ENCODE peak calls at places on chromosomes 7 and 10, in ten cellular contexts. H is endothelial cell; G is tibial artery; V is hypothalamus; C is stimulated activated CD8-positive, alpha-beta memory T cell treated with anti-CD3 and anti-CD28 coated beads, Interleukin-15, amount 100 ng/mL, for 24 hours; O is CD4-positive, alpha-beta memory T cell; W is NCI-H1105; R is A673; Y is NCI-H774; K is HTR-8/SVneo. E is an unnamed sample.

GRCh38 chr10:61628875-61629513 is 33.7 kb upstream of the CABCOCO1 start:
- DNase-seq in H (no peak), G (no peak), V (no peak), C (no peak), O (no peak), W (no peak), R (peak; percentile 57), Y (no peak), K (peak; percentile 60), E (no peak)

GRCh38 chr10:14549496-14549895 is 218.8 kb upstream of the FRMD4A start:
- DNase-seq in H (no peak), G (no peak), V (no peak), C (no peak), O (no peak), W (no peak), R (no peak), Y (no peak), K (no peak), E (no peak)

GRCh38 chr10:44390585-44391072 is 5.7 kb upstream of the CXCL12 start:
- DNase-seq in H (no peak), G (peak; percentile 59), V (no peak), C (no peak), O (no peak), W (no peak), R (no peak), Y (no peak), K (peak; percentile 21), E (no peak)

GRCh38 chr7:27961255-27961654 is 219.3 kb downstream of the JAZF1 start:
- DNase-seq in H (no peak), G (no peak), V (no peak), C (no peak), O (no peak), W (no peak), R (peak; percentile 13), Y (no peak), K (peak; percentile 65), E (peak; percentile 47)

GRCh38 chr7:78198756-78199155 is 400.2 kb downstream of the PHTF2 start:
- DNase-seq in H (no peak), G (no peak), V (no peak), C (no peak), O (no peak), W (no peak), R (no peak), Y (no peak), K (no peak), E (no peak)

GRCh38 chr10:21757601-21757901 is 223.5 kb downstream of the MLLT10 start:
- DNase-seq in H (no peak), G (no peak), V (no peak), C (no peak), O (no peak), W (no peak), R (no peak), Y (no peak), K (no peak), E (no peak)

GRCh38 chr7:105015631-105015965 is 1.6 kb downstream of the KMT2E start:
- DNase-seq in H (no peak), G (no peak), V (no peak), C (no peak), O (peak; percentile 48), W (no peak), R (peak; percentile 73), Y (no peak), K (no peak), E (peak; percentile 57)

GRCh38 chr7:13911920-13912319 is 77.5 kb downstream of the ETV1 start:
- DNase-seq in H (no peak), G (no peak), V (no peak), C (no peak), O (no peak), W (no peak), R (no peak), Y (no peak), K (no peak), E (no peak)

GRCh38 chr10:10363217-10363616 is 654.5 kb upstream of the CELF2 start:
- DNase-seq in H (no peak), G (no peak), V (no peak), C (no peak), O (no peak), W (no peak), R (no peak), Y (no peak), K (no peak), E (no peak)

GRCh38 chr10:129768437-129769355 is 195.4 kb downstream of the EBF3 start:
- DNase-seq in H (peak; percentile 57), G (peak; percentile 63), V (no peak), C (no peak), O (no peak), W (no peak), R (peak; percentile 9), Y (no peak), K (no peak), E (peak; percentile 51)

GRCh38 chr10:21184984-21185383 is 287.9 kb upstream of the NEBL start:
- DNase-seq in H (no peak), G (no peak), V (no peak), C (no peak), O (no peak), W (no peak), R (no peak), Y (no peak), K (no peak), E (no peak)

GRCh38 chr7:157299613-157300405 is 37.0 kb upstream of the DNAJB6 start:
- DNase-seq in H (no peak), G (no peak), V (no peak), C (no peak), O (peak; percentile 57), W (no peak), R (peak; percentile 83), Y (no peak), K (no peak), E (no peak)

GRCh38 chr7:73312831-73313520 is 4.3 kb upstream of the NSUN5 start:
- DNase-seq in H (no peak), G (no peak), V (no peak), C (no peak), O (no peak), W (no peak), R (no peak), Y (no peak), K (no peak), E (no peak)

GRCh38 chr10:117635851-117636250 is 93.3 kb downstream of the EMX2 start:
- DNase-seq in H (no peak), G (no peak), V (no peak), C (no peak), O (no peak), W (no peak), R (no peak), Y (no peak), K (no peak), E (no peak)

GRCh38 chr10:103758294-103758681 is 97.1 kb downstream of the SH3PXD2A start:
- DNase-seq in H (no peak), G (no peak), V (no peak), C (no peak), O (no peak), W (no peak), R (no peak), Y (no peak), K (no peak), E (no peak)

GRCh38 chr7:17485905-17486304 is 187.5 kb downstream of the AHR start:
- DNase-seq in H (no peak), G (no peak), V (no peak), C (no peak), O (no peak), W (no peak), R (no peak), Y (no peak), K (no peak), E (no peak)

GRCh38 chr7:150940446-150941102 is 37.5 kb downstream of the KCNH2 start:
- DNase-seq in H (no peak), G (no peak), V (no peak), C (no peak), O (no peak), W (no peak), R (peak; percentile 44), Y (no peak), K (no peak), E (no peak)

GRCh38 chr7:144818516-144818915 is 17.3 kb downstream of the TPK1 start:
- DNase-seq in H (no peak), G (no peak), V (no peak), C (no peak), O (peak; percentile 83), W (no peak), R (no peak), Y (no peak), K (no peak), E (no peak)

GRCh38 chr7:122487131-122487530 is 182.6 kb upstream of the FEZF1 start:
- DNase-seq in H (no peak), G (no peak), V (no peak), C (no peak), O (no peak), W (no peak), R (no peak), Y (no peak), K (no peak), E (no peak)

GRCh38 chr7:137669706-137670105 is 177.1 kb downstream of the DGKI start:
- DNase-seq in H (no peak), G (no peak), V (no peak), C (no peak), O (no peak), W (no peak), R (no peak), Y (no peak), K (no peak), E (no peak)

GRCh38 chr7:30471205-30471604 is 7.4 kb downstream of the NOD1 start:
- DNase-seq in H (no peak), G (no peak), V (no peak), C (no peak), O (no peak), W (no peak), R (no peak), Y (no peak), K (no peak), E (no peak)

GRCh38 chr10:123584419-123584775 is 81.8 kb upstream of the GPR26 start:
- DNase-seq in H (no peak), G (no peak), V (no peak), C (no peak), O (no peak), W (no peak), R (no peak), Y (no peak), K (no peak), E (no peak)

GRCh38 chr7:158362912-158363905 is 224.4 kb downstream of the PTPRN2 start:
- DNase-seq in H (no peak), G (peak; percentile 59), V (no peak), C (no peak), O (no peak), W (no peak), R (no peak), Y (no peak), K (no peak), E (no peak)

GRCh38 chr10:124157286-124157685 is 63.9 kb upstream of the CHST15 start:
- DNase-seq in H (no peak), G (peak; percentile 43), V (no peak), C (no peak), O (no peak), W (no peak), R (no peak), Y (no peak), K (no peak), E (no peak)

GRCh38 chr7:110676785-110677184 is 414.1 kb upstream of the LRRN3 start:
- DNase-seq in H (no peak), G (no peak), V (no peak), C (no peak), O (no peak), W (no peak), R (no peak), Y (no peak), K (no peak), E (no peak)

GRCh38 chr10:70699659-70700174 is 27.4 kb downstream of the ADAMTS14 start:
- DNase-seq in H (no peak), G (no peak), V (no peak), C (no peak), O (no peak), W (no peak), R (no peak), Y (no peak), K (no peak), E (peak; percentile 42)

GRCh38 chr10:60573342-60573741 is 183.7 kb upstream of the ANK3 start:
- DNase-seq in H (no peak), G (no peak), V (no peak), C (no peak), O (peak; percentile 5), W (no peak), R (peak; percentile 14), Y (no peak), K (no peak), E (peak; percentile 10)

GRCh38 chr10:94133239-94133638 is 139.5 kb downstream of the PLCE1 start:
- DNase-seq in H (no peak), G (no peak), V (no peak), C (no peak), O (no peak), W (no peak), R (peak; percentile 21), Y (no peak), K (no peak), E (no peak)